ENCODE peak calls at places on chromosomes 3 and 15, in seven cellular contexts. One of them, this sample, is unnamed.

GRCh38 chr3:44061961-44062360 is 179.7 kb upstream of the TOPAZ1 start:
- DNase-seq in tibial artery: no peak
- DNase-seq in left ventricle myocardium inferior: no peak
- DNase-seq in spleen: no peak
- DNase-seq in stomach: no peak
- DNase-seq in fibroblast of lung: no peak
- DNase-seq in hepatocyte: no peak
- DNase-seq in this sample: no peak

GRCh38 chr15:59522988-59523461 is 85.0 kb downstream of the FAM81A start:
- DNase-seq in hepatocyte: peak
- DNase-seq in stomach: no peak
- DNase-seq in spleen: peak
- DNase-seq in tibial artery: no peak
- DNase-seq in left ventricle myocardium inferior: no peak
- DNase-seq in fibroblast of lung: no peak
- DNase-seq in this sample: no peak

GRCh38 chr3:126523745-126524428 is at the start of gene CHST13:
- DNase-seq in tibial artery: no peak
- DNase-seq in stomach: peak
- DNase-seq in left ventricle myocardium inferior: peak
- DNase-seq in fibroblast of lung: peak
- DNase-seq in spleen: peak
- DNase-seq in hepatocyte: peak
- DNase-seq in this sample: peak

GRCh38 chr15:50542051-50542450 is 4.4 kb downstream of the USP50 start:
- DNase-seq in tibial artery: no peak
- DNase-seq in hepatocyte: peak
- DNase-seq in stomach: no peak
- DNase-seq in fibroblast of lung: peak
- DNase-seq in left ventricle myocardium inferior: no peak
- DNase-seq in spleen: no peak
- DNase-seq in this sample: no peak

GRCh38 chr15:41698779-41699178 is 38.6 kb downstream of the MGA start:
- DNase-seq in spleen: no peak
- DNase-seq in left ventricle myocardium inferior: no peak
- DNase-seq in stomach: no peak
- DNase-seq in tibial artery: no peak
- DNase-seq in hepatocyte: no peak
- DNase-seq in fibroblast of lung: peak
- DNase-seq in this sample: no peak

GRCh38 chr15:85693277-85693676 is 101.4 kb downstream of the KLHL25 start:
- DNase-seq in left ventricle myocardium inferior: no peak
- DNase-seq in spleen: no peak
- DNase-seq in stomach: no peak
- DNase-seq in hepatocyte: no peak
- DNase-seq in fibroblast of lung: no peak
- DNase-seq in tibial artery: no peak
- DNase-seq in this sample: no peak

GRCh38 chr3:189848636-189849035 is 217.4 kb downstream of the TP63 start:
- DNase-seq in fibroblast of lung: peak
- DNase-seq in left ventricle myocardium inferior: no peak
- DNase-seq in spleen: no peak
- DNase-seq in hepatocyte: no peak
- DNase-seq in stomach: no peak
- DNase-seq in tibial artery: no peak
- DNase-seq in this sample: peak

GRCh38 chr15:57735406-57735805 is 28.9 kb downstream of the POLR2M start:
- DNase-seq in tibial artery: no peak
- DNase-seq in left ventricle myocardium inferior: no peak
- DNase-seq in hepatocyte: no peak
- DNase-seq in fibroblast of lung: no peak
- DNase-seq in spleen: no peak
- DNase-seq in stomach: no peak
- DNase-seq in this sample: no peak

GRCh38 chr3:150703756-150704344 is at the start of gene ERICH6:
- DNase-seq in spleen: peak
- DNase-seq in fibroblast of lung: peak
- DNase-seq in hepatocyte: peak
- DNase-seq in left ventricle myocardium inferior: peak
- DNase-seq in tibial artery: peak
- DNase-seq in stomach: peak
- DNase-seq in this sample: peak

GRCh38 chr3:174431717-174432116 is 427.4 kb upstream of the NAALADL2 start:
- DNase-seq in spleen: no peak
- DNase-seq in hepatocyte: no peak
- DNase-seq in left ventricle myocardium inferior: no peak
- DNase-seq in stomach: no peak
- DNase-seq in tibial artery: no peak
- DNase-seq in fibroblast of lung: peak
- DNase-seq in this sample: peak

GRCh38 chr3:180102134-180102533 is 65.4 kb upstream of the PEX5L start:
- DNase-seq in fibroblast of lung: peak
- DNase-seq in hepatocyte: peak
- DNase-seq in stomach: no peak
- DNase-seq in tibial artery: no peak
- DNase-seq in left ventricle myocardium inferior: no peak
- DNase-seq in spleen: no peak
- DNase-seq in this sample: no peak

GRCh38 chr15:72341361-72341760 is 21.4 kb upstream of the CELF6 start:
- DNase-seq in spleen: no peak
- DNase-seq in tibial artery: no peak
- DNase-seq in left ventricle myocardium inferior: no peak
- DNase-seq in hepatocyte: peak
- DNase-seq in stomach: no peak
- DNase-seq in fibroblast of lung: peak
- DNase-seq in this sample: peak

GRCh38 chr3:109098245-109098644 is 19.7 kb downstream of the MORC1 start:
- DNase-seq in hepatocyte: peak
- DNase-seq in tibial artery: no peak
- DNase-seq in stomach: no peak
- DNase-seq in fibroblast of lung: no peak
- DNase-seq in left ventricle myocardium inferior: no peak
- DNase-seq in spleen: no peak
- DNase-seq in this sample: no peak
- TF ChIP-seq CTCF in hepatocyte: peak
- TF ChIP-seq CTCF in tibial artery: no peak
- TF ChIP-seq CTCF in stomach: peak
- TF ChIP-seq CTCF in fibroblast of lung: no peak
- TF ChIP-seq CTCF in left ventricle myocardium inferior: peak
- TF ChIP-seq CTCF in spleen: no peak
- TF ChIP-seq CTCF in this sample: no peak

GRCh38 chr3:107599755-107600122 is 77.0 kb downstream of the BBX start:
- DNase-seq in hepatocyte: no peak
- DNase-seq in spleen: no peak
- DNase-seq in left ventricle myocardium inferior: no peak
- DNase-seq in stomach: no peak
- DNase-seq in tibial artery: no peak
- DNase-seq in fibroblast of lung: peak
- DNase-seq in this sample: no peak
- H3K4me3 ChIP-seq in hepatocyte: peak
- H3K4me3 ChIP-seq in spleen: peak
- H3K4me3 ChIP-seq in left ventricle myocardium inferior: peak
- H3K4me3 ChIP-seq in stomach: peak
- H3K4me3 ChIP-seq in tibial artery: peak
- H3K4me3 ChIP-seq in fibroblast of lung: peak
- H3K4me3 ChIP-seq in this sample: peak

GRCh38 chr3:69890691-69891090 is 108.8 kb upstream of the SAMMSON start:
- DNase-seq in hepatocyte: no peak
- DNase-seq in stomach: no peak
- DNase-seq in spleen: no peak
- DNase-seq in tibial artery: no peak
- DNase-seq in fibroblast of lung: peak
- DNase-seq in left ventricle myocardium inferior: no peak
- DNase-seq in this sample: no peak
- TF ChIP-seq CTCF in hepatocyte: no peak
- TF ChIP-seq CTCF in stomach: no peak
- TF ChIP-seq CTCF in spleen: no peak
- TF ChIP-seq CTCF in tibial artery: no peak
- TF ChIP-seq CTCF in fibroblast of lung: no peak
- TF ChIP-seq CTCF in left ventricle myocardium inferior: no peak
- TF ChIP-seq CTCF in this sample: no peak

GRCh38 chr3:16366-16765 is 180.2 kb upstream of the CHL1 start:
- DNase-seq in stomach: no peak
- DNase-seq in tibial artery: no peak
- DNase-seq in left ventricle myocardium inferior: no peak
- DNase-seq in spleen: no peak
- DNase-seq in hepatocyte: no peak
- DNase-seq in fibroblast of lung: no peak
- DNase-seq in this sample: no peak

GRCh38 chr3:14652-15051 is 181.9 kb upstream of the CHL1 start:
- DNase-seq in left ventricle myocardium inferior: no peak
- DNase-seq in tibial artery: no peak
- DNase-seq in fibroblast of lung: no peak
- DNase-seq in spleen: no peak
- DNase-seq in hepatocyte: no peak
- DNase-seq in stomach: no peak
- DNase-seq in this sample: no peak

GRCh38 chr3:11734-12133 is 184.8 kb upstream of the CHL1 start:
- DNase-seq in spleen: peak
- DNase-seq in hepatocyte: peak
- DNase-seq in stomach: no peak
- DNase-seq in left ventricle myocardium inferior: peak
- DNase-seq in fibroblast of lung: no peak
- DNase-seq in tibial artery: no peak
- DNase-seq in this sample: no peak
- H3K4me3 ChIP-seq in spleen: no peak
- H3K4me3 ChIP-seq in hepatocyte: no peak
- H3K4me3 ChIP-seq in stomach: no peak
- H3K4me3 ChIP-seq in left ventricle myocardium inferior: peak
- H3K4me3 ChIP-seq in fibroblast of lung: peak
- H3K4me3 ChIP-seq in tibial artery: no peak
- H3K4me3 ChIP-seq in this sample: no peak

DNA sequence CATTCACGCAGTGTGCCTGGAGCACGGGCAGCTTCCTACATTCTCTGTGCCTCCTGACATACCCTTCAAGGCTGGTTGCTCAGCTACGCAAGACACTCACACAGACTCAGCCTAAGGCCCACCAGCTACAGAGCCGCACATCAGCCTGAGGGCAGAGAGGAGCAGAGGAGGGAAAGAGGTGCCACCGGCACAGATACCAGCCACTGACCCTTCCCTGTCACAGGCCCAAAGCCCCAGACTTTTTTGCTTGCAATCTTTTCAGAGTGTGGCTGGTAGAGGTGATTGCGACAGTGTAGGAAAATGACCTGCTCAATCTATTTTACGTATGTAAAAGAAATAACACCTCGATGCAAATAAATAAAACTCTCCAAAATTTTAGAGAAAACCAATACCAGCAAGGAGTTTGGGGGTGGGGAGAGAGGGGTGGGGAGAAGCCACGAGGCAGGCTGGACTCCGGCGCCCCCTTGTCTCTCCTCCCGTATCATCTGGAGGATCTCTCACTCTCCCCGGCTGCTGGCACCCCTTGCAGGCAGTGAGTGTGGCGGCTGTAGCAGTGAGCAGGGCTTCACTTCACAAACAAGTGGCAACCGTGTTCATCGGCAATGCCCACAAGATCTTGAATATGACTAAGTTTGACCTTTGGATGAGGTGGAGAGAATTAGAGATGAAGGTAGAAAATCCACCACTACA is 12.7 kb downstream of the CSPG5 start:
- DNase-seq in left ventricle myocardium inferior: no peak
- DNase-seq in stomach: no peak
- DNase-seq in tibial artery: no peak
- DNase-seq in spleen: no peak
- DNase-seq in hepatocyte: no peak
- DNase-seq in fibroblast of lung: no peak
- DNase-seq in this sample: no peak
- TF ChIP-seq CTCF in left ventricle myocardium inferior: no peak
- TF ChIP-seq CTCF in stomach: no peak
- TF ChIP-seq CTCF in tibial artery: no peak
- TF ChIP-seq CTCF in spleen: no peak
- TF ChIP-seq CTCF in hepatocyte: no peak
- TF ChIP-seq CTCF in fibroblast of lung: no peak
- TF ChIP-seq CTCF in this sample: no peak

GRCh38 chr3:187976361-187976900 is 177.5 kb upstream of the LPP start:
- DNase-seq in spleen: no peak
- DNase-seq in fibroblast of lung: no peak
- DNase-seq in stomach: no peak
- DNase-seq in tibial artery: no peak
- DNase-seq in hepatocyte: no peak
- DNase-seq in left ventricle myocardium inferior: no peak
- DNase-seq in this sample: no peak

GRCh38 chr3:187972454-187972853 is 181.5 kb upstream of the LPP start:
- DNase-seq in tibial artery: no peak
- DNase-seq in left ventricle myocardium inferior: no peak
- DNase-seq in hepatocyte: no peak
- DNase-seq in fibroblast of lung: no peak
- DNase-seq in stomach: no peak
- DNase-seq in spleen: no peak
- DNase-seq in this sample: no peak

GRCh38 chr3:187974857-187975257 is 179.1 kb upstream of the LPP start:
- DNase-seq in hepatocyte: no peak
- DNase-seq in spleen: no peak
- DNase-seq in left ventricle myocardium inferior: no peak
- DNase-seq in fibroblast of lung: no peak
- DNase-seq in tibial artery: no peak
- DNase-seq in stomach: no peak
- DNase-seq in this sample: no peak

GRCh38 chr3:187975571-187976360 is 178.2 kb upstream of the LPP start:
- DNase-seq in fibroblast of lung: no peak
- DNase-seq in tibial artery: peak
- DNase-seq in left ventricle myocardium inferior: peak
- DNase-seq in spleen: no peak
- DNase-seq in hepatocyte: no peak
- DNase-seq in stomach: no peak
- DNase-seq in this sample: no peak

GRCh38 chr3:187973977-187974856 is 179.7 kb upstream of the LPP start:
- DNase-seq in tibial artery: no peak
- DNase-seq in left ventricle myocardium inferior: no peak
- DNase-seq in hepatocyte: no peak
- DNase-seq in stomach: no peak
- DNase-seq in spleen: no peak
- DNase-seq in fibroblast of lung: no peak
- DNase-seq in this sample: no peak
- H3K4me3 ChIP-seq in tibial artery: no peak
- H3K4me3 ChIP-seq in left ventricle myocardium inferior: no peak
- H3K4me3 ChIP-seq in hepatocyte: no peak
- H3K4me3 ChIP-seq in stomach: no peak
- H3K4me3 ChIP-seq in spleen: no peak
- H3K4me3 ChIP-seq in fibroblast of lung: no peak
- H3K4me3 ChIP-seq in this sample: no peak

DNA sequence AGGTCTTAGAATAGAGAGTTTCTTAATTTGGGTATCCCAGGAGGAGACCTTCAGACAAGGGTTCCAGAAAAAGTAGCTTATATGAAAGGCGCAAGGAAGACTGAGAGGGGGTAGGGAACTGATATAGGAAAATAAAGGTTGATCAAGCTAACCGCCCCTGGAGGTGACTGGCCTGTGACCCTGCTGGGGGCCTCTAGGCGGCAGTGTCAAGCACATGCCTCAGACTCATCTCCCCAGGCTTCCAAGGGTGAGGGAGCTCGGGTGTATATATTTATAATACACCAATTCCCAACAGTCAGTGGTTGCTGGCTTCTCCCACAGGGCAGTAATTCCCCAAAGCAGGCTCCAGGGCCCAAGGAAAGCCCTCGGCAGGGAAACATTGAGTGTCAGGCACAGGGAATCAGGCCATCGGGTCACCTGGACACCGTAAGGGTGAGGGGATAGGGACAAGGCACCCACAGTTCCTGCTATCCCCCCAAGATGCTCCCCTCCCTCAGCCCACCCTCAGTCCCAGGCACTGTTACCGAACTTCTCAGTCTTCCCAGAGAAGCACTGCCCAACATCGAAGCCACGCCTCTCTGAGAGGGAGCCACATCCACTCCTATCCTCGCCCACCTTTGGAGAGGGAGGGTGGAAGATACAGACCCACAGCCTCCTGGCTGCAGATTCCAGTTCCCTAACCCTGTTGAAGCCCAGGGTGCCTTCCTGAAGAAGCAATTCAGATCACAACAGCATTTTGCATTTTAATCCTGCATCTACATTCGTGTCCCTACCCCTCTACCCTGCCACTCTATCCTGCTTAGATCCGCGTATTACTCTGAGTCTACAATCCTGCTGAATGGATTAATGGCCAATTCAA is 19.5 kb upstream of the CAV3 start:
- DNase-seq in hepatocyte: no peak
- DNase-seq in left ventricle myocardium inferior: no peak
- DNase-seq in tibial artery: no peak
- DNase-seq in spleen: no peak
- DNase-seq in fibroblast of lung: no peak
- DNase-seq in stomach: no peak
- DNase-seq in this sample: peak
- TF ChIP-seq CTCF in hepatocyte: peak
- TF ChIP-seq CTCF in left ventricle myocardium inferior: peak
- TF ChIP-seq CTCF in tibial artery: no peak
- TF ChIP-seq CTCF in spleen: no peak
- TF ChIP-seq CTCF in fibroblast of lung: no peak
- TF ChIP-seq CTCF in stomach: no peak
- TF ChIP-seq CTCF in this sample: peak

This sample was measured in fibroblast of pulmonary artery.